ENCODE peak calls at places on chromosomes 11 and 22, in seven cellular contexts. F is B cell, R is tibial artery, Z is heart right ventricle, X is fibroblast of lung, G is IMR-90, B is Calu3. Y is an unnamed sample.

GRCh38 chr22:50178471-50178864 is 7.2 kb upstream of the TRABD start:
- DNase-seq in Z (no peak), G (no peak), R (peak; percentile 64), F (no peak), X (no peak), B (no peak), Y (no peak)

GRCh38 chr22:32475428-32476010 is 908 bp downstream of the FBXO7 start:
- DNase-seq in R (peak; percentile 69), Z (peak; percentile 41), G (no peak), X (peak; percentile 51), B (peak; percentile 28), F (no peak), Y (peak; percentile 20)

GRCh38 chr11:132862137-132862536 is 670.2 kb downstream of the OPCML start:
- DNase-seq in G (no peak), X (no peak), R (no peak), B (no peak), Z (no peak), F (no peak), Y (no peak)

GRCh38 chr11:86449993-86450629 is 75.4 kb downstream of the CCDC81 start:
- DNase-seq in G (no peak), X (no peak), F (no peak), Z (no peak), R (no peak), B (no peak), Y (no peak)

GRCh38 chr22:27554106-27554814 is 247.3 kb downstream of the MN1 start:
- DNase-seq in Z (no peak), F (no peak), X (peak; percentile 66), R (no peak), G (peak; percentile 20), B (no peak), Y (no peak)

GRCh38 chr11:39668640-39669039 is 1790.8 kb downstream of the LRRC4C start:
- DNase-seq in R (no peak), F (no peak), B (no peak), Z (no peak), X (peak; percentile 91), G (no peak), Y (no peak)

GRCh38 chr22:28410050-28410816 is 269.4 kb downstream of the TTC28 start:
- DNase-seq in Z (no peak), G (peak; percentile 71), F (no peak), X (peak; percentile 84), R (no peak), B (no peak), Y (no peak)

GRCh38 chr11:17272823-17273222 is 3.7 kb upstream of the NUCB2 start:
- DNase-seq in G (no peak), B (no peak), R (no peak), X (no peak), F (no peak), Z (no peak), Y (no peak)

GRCh38 chr11:134482865-134483264 is 70.8 kb upstream of the B3GAT1 start:
- DNase-seq in F (no peak), X (no peak), R (no peak), G (no peak), Z (no peak), B (no peak), Y (no peak)

GRCh38 chr11:69963533-69964246 is 114.4 kb upstream of the ANO1 start:
- DNase-seq in Z (no peak), R (no peak), X (no peak), B (no peak), G (peak; percentile 39), F (no peak), Y (no peak)

GRCh38 chr22:29011868-29012428 is 49.7 kb downstream of the C22orf31 start:
- DNase-seq in G (no peak), Z (no peak), F (no peak), B (no peak), X (no peak), R (no peak), Y (no peak)

GRCh38 chr11:67270256-67271211 is 4.3 kb downstream of the GRK2 start:
- DNase-seq in R (peak; percentile 80), G (no peak), X (no peak), Z (peak; percentile 74), F (no peak), B (no peak), Y (peak; percentile 67)

GRCh38 chr11:35144103-35144741 is 5.3 kb downstream of the CD44 start:
- DNase-seq in Z (no peak), F (peak; percentile 83), R (no peak), B (peak; percentile 24), X (peak; percentile 88), G (peak; percentile 84), Y (no peak)

GRCh38 chr22:30920407-30920806 is 48.2 kb downstream of the MORC2 start:
- DNase-seq in G (peak; percentile 59), Z (peak; percentile 76), F (peak; percentile 88), B (peak; percentile 84), X (peak; percentile 43), R (peak; percentile 79), Y (peak; percentile 87)

GRCh38 chr11:19868281-19868821 is 155.7 kb downstream of the NAV2 start:
- DNase-seq in X (peak; percentile 91), F (no peak), Z (peak; percentile 86), G (peak; percentile 65), B (no peak), R (no peak), Y (no peak)

GRCh38 chr22:28962042-28962554 is 78.7 kb downstream of the ZNRF3 start:
- DNase-seq in B (no peak), Z (no peak), G (no peak), R (no peak), X (no peak), F (no peak), Y (no peak)

GRCh38 chr11:59173080-59173963 is 1.4 kb downstream of the DTX4 start:
- DNase-seq in G (peak; percentile 30), F (no peak), R (no peak), Z (peak; percentile 24), X (peak; percentile 30), B (peak; percentile 26), Y (peak; percentile 58)

GRCh38 chr11:64437426-64437825 is 78.5 kb downstream of the RPS6KA4 start:
- DNase-seq in B (no peak), R (no peak), G (no peak), F (no peak), X (no peak), Z (no peak), Y (no peak)

GRCh38 chr22:49184736-49185135 is 642.9 kb downstream of the BRD1 start:
- DNase-seq in B (no peak), F (no peak), Z (no peak), R (no peak), G (no peak), X (no peak), Y (no peak)

GRCh38 chr11:87236368-87236767 is 198.6 kb downstream of the TMEM135 start:
- DNase-seq in F (no peak), G (peak; percentile 35), B (no peak), R (no peak), Z (no peak), X (no peak), Y (no peak)

GRCh38 chr11:125180413-125181305 is 16.1 kb downstream of the PKNOX2 start:
- DNase-seq in Z (no peak), F (no peak), X (peak; percentile 81), G (peak; percentile 82), B (no peak), R (peak; percentile 20), Y (no peak)

GRCh38 chr11:118111019-118111743 is 24.4 kb upstream of the SMIM35 start:
- DNase-seq in Z (no peak), G (no peak), B (no peak), R (peak; percentile 34), X (no peak), F (no peak), Y (no peak)

GRCh38 chr22:41742918-41743317 is 43.6 kb downstream of the MEI1 start:
- DNase-seq in G (no peak), R (no peak), X (no peak), F (no peak), Z (no peak), B (no peak), Y (no peak)

DNA sequence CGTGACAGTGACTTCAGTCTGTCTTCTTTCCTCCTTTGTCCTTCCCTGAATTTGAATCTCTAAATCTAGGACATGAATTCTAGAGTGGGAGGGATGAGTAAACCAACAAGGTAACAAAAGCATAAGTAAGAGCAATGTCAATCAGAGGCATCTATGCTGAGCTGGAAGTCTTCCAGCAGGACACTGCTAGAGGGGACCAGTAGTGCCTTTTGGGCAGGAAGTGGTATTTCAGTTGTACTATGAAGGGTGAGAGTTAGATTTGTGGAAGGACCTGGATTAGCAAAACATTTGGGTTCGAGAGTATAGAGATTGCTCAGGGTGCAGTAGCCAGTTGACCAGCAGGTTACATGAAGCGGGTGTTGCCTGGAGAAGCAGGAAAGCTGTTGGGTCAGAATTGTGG is 40.3 kb downstream of the MEI1 start:
- DNase-seq in G (no peak), X (no peak), B (no peak), Z (no peak), F (no peak), R (no peak), Y (no peak)
- TF ChIP-seq CTCF in G (no peak), X (no peak), B (no peak), Z (no peak), F (no peak), R (no peak), Y (no peak)

GRCh38 chr11:6617315-6617781 is 1.9 kb downstream of the TPP1 start:
- DNase-seq in X (no peak), Z (no peak), B (no peak), R (peak; percentile 50), F (no peak), G (no peak), Y (no peak)
- TF ChIP-seq CTCF in X (no peak), Z (no peak), B (no peak), R (no peak), F (no peak), G (no peak), Y (no peak)

GRCh38 chr22:47837703-47838102 is 1075.3 kb downstream of the TBC1D22A start:
- DNase-seq in X (peak; percentile 1), G (no peak), B (peak; percentile 3), R (no peak), F (peak; percentile 8), Z (no peak), Y (peak; percentile 26)
- TF ChIP-seq CTCF in X (peak; percentile 30), G (peak; percentile 23), B (no peak), R (no peak), F (no peak), Z (no peak), Y (no peak)

GRCh38 chr22:25781801-25782200 is 39.8 kb downstream of the MYO18B start:
- DNase-seq in Z (no peak), G (no peak), X (no peak), F (no peak), R (no peak), B (no peak), Y (no peak)

GRCh38 chr22:25779426-25779825 is 37.4 kb downstream of the MYO18B start:
- DNase-seq in F (no peak), G (no peak), B (no peak), Z (no peak), X (no peak), R (no peak), Y (no peak)

GRCh38 chr22:25777870-25778269 is 35.9 kb downstream of the MYO18B start:
- DNase-seq in R (no peak), F (peak; percentile 12), G (peak; percentile 45), X (peak; percentile 36), B (peak; percentile 46), Z (no peak), Y (peak; percentile 17)

GRCh38 chr22:25780673-25781072 is 38.7 kb downstream of the MYO18B start:
- DNase-seq in R (no peak), B (no peak), G (no peak), F (no peak), X (no peak), Z (no peak), Y (no peak)

DNA sequence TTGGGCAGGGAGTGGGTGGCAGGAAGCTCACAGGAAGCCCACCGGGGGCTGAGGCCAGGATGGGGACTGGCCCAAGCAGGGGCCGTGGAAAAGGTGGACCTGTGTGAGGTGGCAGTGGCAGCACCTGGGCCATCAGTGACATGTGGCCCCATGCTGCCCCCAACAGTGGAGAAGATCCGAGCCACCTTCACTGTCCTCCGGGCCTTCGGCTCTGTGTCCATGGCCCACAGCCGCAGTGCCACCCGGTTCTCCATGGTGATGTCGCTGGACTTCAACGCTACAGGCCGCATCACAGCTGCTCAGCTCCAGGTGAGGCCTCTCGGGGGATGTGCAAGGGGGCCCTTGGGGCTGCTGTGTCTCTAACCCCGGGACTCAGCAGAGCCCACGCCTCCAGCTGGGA is 37.9 kb downstream of the MYO18B start:
- DNase-seq in F (no peak), G (no peak), X (no peak), B (no peak), Z (no peak), R (no peak), Y (no peak)
- TF ChIP-seq CTCF in F (no peak), G (no peak), X (no peak), B (no peak), Z (no peak), R (no peak), Y (no peak)

Y was measured in endothelial cell.